ENCODE peak calls at places on chromosomes 6 and 20, in ten cellular contexts. One of them, this sample, is unnamed.

GRCh38 chr6:76684881-76685280 is 612.4 kb upstream of the IMPG1 start:
- DNase-seq in RWPE1: no peak
- DNase-seq in occipital lobe: no peak
- DNase-seq in HL-60: no peak
- DNase-seq in AG09319: no peak
- DNase-seq in heart right ventricle: no peak
- DNase-seq in stimulated activated CD8-positive, alpha-beta memory T cell treated with anti-CD3 and anti-CD28 coated beads, Interleukin-2, amount 100 ng/mL, for 1 hour: no peak
- DNase-seq in H54: no peak
- DNase-seq in NCI-H1092: no peak
- DNase-seq in 8988T: no peak
- DNase-seq in this sample: no peak

GRCh38 chr6:167092672-167093339 is 30.1 kb upstream of the CCR6 start:
- DNase-seq in stimulated activated CD8-positive, alpha-beta memory T cell treated with anti-CD3 and anti-CD28 coated beads, Interleukin-2, amount 100 ng/mL, for 1 hour: no peak
- DNase-seq in AG09319: no peak
- DNase-seq in NCI-H1092: no peak
- DNase-seq in heart right ventricle: no peak
- DNase-seq in 8988T: no peak
- DNase-seq in RWPE1: no peak
- DNase-seq in occipital lobe: no peak
- DNase-seq in HL-60: peak; percentile 35
- DNase-seq in H54: no peak
- DNase-seq in this sample: no peak

GRCh38 chr20:36467076-36467999 is 74.0 kb upstream of the MYL9 start:
- DNase-seq in HL-60: no peak
- DNase-seq in occipital lobe: peak; percentile 44
- DNase-seq in stimulated activated CD8-positive, alpha-beta memory T cell treated with anti-CD3 and anti-CD28 coated beads, Interleukin-2, amount 100 ng/mL, for 1 hour: no peak
- DNase-seq in RWPE1: peak; percentile 81
- DNase-seq in NCI-H1092: peak; percentile 65
- DNase-seq in AG09319: no peak
- DNase-seq in H54: peak; percentile 70
- DNase-seq in heart right ventricle: peak; percentile 51
- DNase-seq in 8988T: no peak
- DNase-seq in this sample: no peak

GRCh38 chr6:157270308-157270707 is 53.0 kb downstream of the TMEM242 start:
- DNase-seq in stimulated activated CD8-positive, alpha-beta memory T cell treated with anti-CD3 and anti-CD28 coated beads, Interleukin-2, amount 100 ng/mL, for 1 hour: no peak
- DNase-seq in AG09319: no peak
- DNase-seq in NCI-H1092: no peak
- DNase-seq in heart right ventricle: no peak
- DNase-seq in H54: no peak
- DNase-seq in occipital lobe: no peak
- DNase-seq in RWPE1: no peak
- DNase-seq in HL-60: no peak
- DNase-seq in 8988T: no peak
- DNase-seq in this sample: no peak

GRCh38 chr20:53578492-53579222 is 15.0 kb downstream of the ZNF217 start:
- DNase-seq in AG09319: peak; percentile 82
- DNase-seq in NCI-H1092: peak; percentile 63
- DNase-seq in RWPE1: peak; percentile 94
- DNase-seq in heart right ventricle: peak; percentile 85
- DNase-seq in H54: peak; percentile 36
- DNase-seq in occipital lobe: peak; percentile 9
- DNase-seq in HL-60: peak; percentile 85
- DNase-seq in stimulated activated CD8-positive, alpha-beta memory T cell treated with anti-CD3 and anti-CD28 coated beads, Interleukin-2, amount 100 ng/mL, for 1 hour: no peak
- DNase-seq in 8988T: peak; percentile 56
- DNase-seq in this sample: peak; percentile 96

GRCh38 chr20:1566701-1567100 is 9.2 kb upstream of the SIRPD start:
- DNase-seq in AG09319: no peak
- DNase-seq in HL-60: no peak
- DNase-seq in H54: no peak
- DNase-seq in stimulated activated CD8-positive, alpha-beta memory T cell treated with anti-CD3 and anti-CD28 coated beads, Interleukin-2, amount 100 ng/mL, for 1 hour: no peak
- DNase-seq in occipital lobe: no peak
- DNase-seq in NCI-H1092: no peak
- DNase-seq in heart right ventricle: no peak
- DNase-seq in 8988T: no peak
- DNase-seq in RWPE1: peak; percentile 39
- DNase-seq in this sample: peak; percentile 43

GRCh38 chr6:38599966-38600550 is 39.7 kb downstream of the BTBD9 start:
- DNase-seq in occipital lobe: no peak
- DNase-seq in NCI-H1092: no peak
- DNase-seq in 8988T: no peak
- DNase-seq in RWPE1: no peak
- DNase-seq in H54: no peak
- DNase-seq in stimulated activated CD8-positive, alpha-beta memory T cell treated with anti-CD3 and anti-CD28 coated beads, Interleukin-2, amount 100 ng/mL, for 1 hour: no peak
- DNase-seq in heart right ventricle: peak; percentile 11
- DNase-seq in AG09319: no peak
- DNase-seq in HL-60: no peak
- DNase-seq in this sample: no peak

GRCh38 chr6:122530440-122531046 is 58.9 kb upstream of the SERINC1 start:
- DNase-seq in occipital lobe: no peak
- DNase-seq in heart right ventricle: peak; percentile 57
- DNase-seq in H54: peak; percentile 1
- DNase-seq in NCI-H1092: peak; percentile 25
- DNase-seq in 8988T: no peak
- DNase-seq in RWPE1: peak; percentile 42
- DNase-seq in AG09319: peak; percentile 32
- DNase-seq in HL-60: peak; percentile 45
- DNase-seq in stimulated activated CD8-positive, alpha-beta memory T cell treated with anti-CD3 and anti-CD28 coated beads, Interleukin-2, amount 100 ng/mL, for 1 hour: peak; percentile 15
- DNase-seq in this sample: peak; percentile 53

GRCh38 chr6:1052262-1052661 is 259.6 kb upstream of the FOXQ1 start:
- DNase-seq in heart right ventricle: no peak
- DNase-seq in AG09319: no peak
- DNase-seq in stimulated activated CD8-positive, alpha-beta memory T cell treated with anti-CD3 and anti-CD28 coated beads, Interleukin-2, amount 100 ng/mL, for 1 hour: no peak
- DNase-seq in RWPE1: no peak
- DNase-seq in 8988T: no peak
- DNase-seq in occipital lobe: no peak
- DNase-seq in HL-60: no peak
- DNase-seq in H54: no peak
- DNase-seq in NCI-H1092: no peak
- DNase-seq in this sample: no peak

GRCh38 chr20:1206749-1207148 is 3.5 kb downstream of the C20orf202 start:
- DNase-seq in HL-60: no peak
- DNase-seq in RWPE1: no peak
- DNase-seq in stimulated activated CD8-positive, alpha-beta memory T cell treated with anti-CD3 and anti-CD28 coated beads, Interleukin-2, amount 100 ng/mL, for 1 hour: no peak
- DNase-seq in H54: no peak
- DNase-seq in AG09319: no peak
- DNase-seq in heart right ventricle: no peak
- DNase-seq in NCI-H1092: no peak
- DNase-seq in occipital lobe: no peak
- DNase-seq in 8988T: no peak
- DNase-seq in this sample: no peak

GRCh38 chr6:3410385-3411360 is 46.2 kb downstream of the SLC22A23 start:
- DNase-seq in stimulated activated CD8-positive, alpha-beta memory T cell treated with anti-CD3 and anti-CD28 coated beads, Interleukin-2, amount 100 ng/mL, for 1 hour: peak; percentile 45
- DNase-seq in H54: peak; percentile 38
- DNase-seq in NCI-H1092: peak; percentile 27
- DNase-seq in occipital lobe: peak; percentile 30
- DNase-seq in AG09319: no peak
- DNase-seq in RWPE1: no peak
- DNase-seq in 8988T: peak; percentile 41
- DNase-seq in heart right ventricle: peak; percentile 70
- DNase-seq in HL-60: peak; percentile 53
- DNase-seq in this sample: peak; percentile 75

GRCh38 chr6:67630146-67630545 is 1004.9 kb upstream of the ADGRB3 start:
- DNase-seq in 8988T: no peak
- DNase-seq in heart right ventricle: no peak
- DNase-seq in NCI-H1092: no peak
- DNase-seq in RWPE1: peak; percentile 15
- DNase-seq in HL-60: peak; percentile 3
- DNase-seq in stimulated activated CD8-positive, alpha-beta memory T cell treated with anti-CD3 and anti-CD28 coated beads, Interleukin-2, amount 100 ng/mL, for 1 hour: no peak
- DNase-seq in occipital lobe: no peak
- DNase-seq in AG09319: no peak
- DNase-seq in H54: no peak
- DNase-seq in this sample: peak; percentile 35

GRCh38 chr6:9540534-9541126 is 874.2 kb downstream of the TFAP2A start:
- DNase-seq in stimulated activated CD8-positive, alpha-beta memory T cell treated with anti-CD3 and anti-CD28 coated beads, Interleukin-2, amount 100 ng/mL, for 1 hour: no peak
- DNase-seq in HL-60: peak; percentile 22
- DNase-seq in occipital lobe: no peak
- DNase-seq in NCI-H1092: no peak
- DNase-seq in AG09319: peak; percentile 19
- DNase-seq in H54: no peak
- DNase-seq in RWPE1: peak; percentile 54
- DNase-seq in heart right ventricle: no peak
- DNase-seq in 8988T: no peak
- DNase-seq in this sample: peak; percentile 48

GRCh38 chr6:54784021-54784420 is 62.5 kb upstream of the FAM83B start:
- DNase-seq in occipital lobe: no peak
- DNase-seq in NCI-H1092: no peak
- DNase-seq in RWPE1: no peak
- DNase-seq in HL-60: no peak
- DNase-seq in AG09319: no peak
- DNase-seq in stimulated activated CD8-positive, alpha-beta memory T cell treated with anti-CD3 and anti-CD28 coated beads, Interleukin-2, amount 100 ng/mL, for 1 hour: no peak
- DNase-seq in heart right ventricle: no peak
- DNase-seq in H54: no peak
- DNase-seq in 8988T: no peak
- DNase-seq in this sample: no peak

GRCh38 chr6:9103876-9104521 is 668.7 kb upstream of the SLC35B3 start:
- DNase-seq in 8988T: no peak
- DNase-seq in RWPE1: no peak
- DNase-seq in stimulated activated CD8-positive, alpha-beta memory T cell treated with anti-CD3 and anti-CD28 coated beads, Interleukin-2, amount 100 ng/mL, for 1 hour: no peak
- DNase-seq in occipital lobe: no peak
- DNase-seq in NCI-H1092: no peak
- DNase-seq in AG09319: no peak
- DNase-seq in heart right ventricle: no peak
- DNase-seq in HL-60: no peak
- DNase-seq in H54: no peak
- DNase-seq in this sample: no peak

GRCh38 chr20:24376523-24377085 is 92.8 kb upstream of the SYNDIG1 start:
- DNase-seq in occipital lobe: no peak
- DNase-seq in stimulated activated CD8-positive, alpha-beta memory T cell treated with anti-CD3 and anti-CD28 coated beads, Interleukin-2, amount 100 ng/mL, for 1 hour: no peak
- DNase-seq in 8988T: no peak
- DNase-seq in NCI-H1092: no peak
- DNase-seq in HL-60: peak; percentile 13
- DNase-seq in AG09319: no peak
- DNase-seq in H54: no peak
- DNase-seq in heart right ventricle: no peak
- DNase-seq in RWPE1: no peak
- DNase-seq in this sample: no peak

GRCh38 chr6:4446982-4447381 is 311.6 kb upstream of the ECI2 start:
- DNase-seq in HL-60: no peak
- DNase-seq in AG09319: no peak
- DNase-seq in occipital lobe: no peak
- DNase-seq in H54: no peak
- DNase-seq in stimulated activated CD8-positive, alpha-beta memory T cell treated with anti-CD3 and anti-CD28 coated beads, Interleukin-2, amount 100 ng/mL, for 1 hour: no peak
- DNase-seq in RWPE1: no peak
- DNase-seq in 8988T: no peak
- DNase-seq in heart right ventricle: no peak
- DNase-seq in NCI-H1092: no peak
- DNase-seq in this sample: no peak

GRCh38 chr20:44111712-44112335 is 75.2 kb downstream of the JPH2 start:
- DNase-seq in RWPE1: peak; percentile 46
- DNase-seq in AG09319: no peak
- DNase-seq in NCI-H1092: no peak
- DNase-seq in HL-60: no peak
- DNase-seq in 8988T: no peak
- DNase-seq in occipital lobe: no peak
- DNase-seq in H54: no peak
- DNase-seq in heart right ventricle: no peak
- DNase-seq in stimulated activated CD8-positive, alpha-beta memory T cell treated with anti-CD3 and anti-CD28 coated beads, Interleukin-2, amount 100 ng/mL, for 1 hour: no peak
- DNase-seq in this sample: no peak

GRCh38 chr20:16576219-16576618 is 3.0 kb upstream of the KIF16B start:
- DNase-seq in 8988T: no peak
- DNase-seq in H54: no peak
- DNase-seq in HL-60: no peak
- DNase-seq in AG09319: no peak
- DNase-seq in RWPE1: no peak
- DNase-seq in heart right ventricle: no peak
- DNase-seq in occipital lobe: no peak
- DNase-seq in NCI-H1092: no peak
- DNase-seq in stimulated activated CD8-positive, alpha-beta memory T cell treated with anti-CD3 and anti-CD28 coated beads, Interleukin-2, amount 100 ng/mL, for 1 hour: no peak
- DNase-seq in this sample: no peak

GRCh38 chr6:148716811-148717210 is 30.0 kb upstream of the UST start:
- DNase-seq in AG09319: no peak
- DNase-seq in stimulated activated CD8-positive, alpha-beta memory T cell treated with anti-CD3 and anti-CD28 coated beads, Interleukin-2, amount 100 ng/mL, for 1 hour: no peak
- DNase-seq in heart right ventricle: no peak
- DNase-seq in HL-60: no peak
- DNase-seq in NCI-H1092: no peak
- DNase-seq in 8988T: no peak
- DNase-seq in RWPE1: no peak
- DNase-seq in occipital lobe: no peak
- DNase-seq in H54: no peak
- DNase-seq in this sample: no peak

GRCh38 chr6:125981566-125982185 is 4.7 kb upstream of the TRMT11 start:
- DNase-seq in HL-60: no peak
- DNase-seq in NCI-H1092: no peak
- DNase-seq in stimulated activated CD8-positive, alpha-beta memory T cell treated with anti-CD3 and anti-CD28 coated beads, Interleukin-2, amount 100 ng/mL, for 1 hour: no peak
- DNase-seq in RWPE1: no peak
- DNase-seq in 8988T: no peak
- DNase-seq in AG09319: no peak
- DNase-seq in heart right ventricle: no peak
- DNase-seq in occipital lobe: no peak
- DNase-seq in H54: no peak
- DNase-seq in this sample: no peak

GRCh38 chr20:31497838-31498540 is 16.3 kb upstream of the HM13 start:
- DNase-seq in occipital lobe: no peak
- DNase-seq in stimulated activated CD8-positive, alpha-beta memory T cell treated with anti-CD3 and anti-CD28 coated beads, Interleukin-2, amount 100 ng/mL, for 1 hour: no peak
- DNase-seq in NCI-H1092: no peak
- DNase-seq in heart right ventricle: peak; percentile 69
- DNase-seq in AG09319: no peak
- DNase-seq in 8988T: no peak
- DNase-seq in H54: no peak
- DNase-seq in HL-60: no peak
- DNase-seq in RWPE1: no peak
- DNase-seq in this sample: no peak

GRCh38 chr6:122043421-122043820 is 356.0 kb upstream of the HSF2 start:
- DNase-seq in heart right ventricle: no peak
- DNase-seq in RWPE1: no peak
- DNase-seq in H54: no peak
- DNase-seq in stimulated activated CD8-positive, alpha-beta memory T cell treated with anti-CD3 and anti-CD28 coated beads, Interleukin-2, amount 100 ng/mL, for 1 hour: no peak
- DNase-seq in occipital lobe: no peak
- DNase-seq in AG09319: no peak
- DNase-seq in NCI-H1092: no peak
- DNase-seq in 8988T: no peak
- DNase-seq in HL-60: no peak
- DNase-seq in this sample: no peak

GRCh38 chr6:125865015-125865414 is 74.3 kb downstream of the NCOA7 start:
- DNase-seq in occipital lobe: no peak
- DNase-seq in AG09319: no peak
- DNase-seq in RWPE1: no peak
- DNase-seq in NCI-H1092: no peak
- DNase-seq in heart right ventricle: no peak
- DNase-seq in 8988T: no peak
- DNase-seq in HL-60: no peak
- DNase-seq in stimulated activated CD8-positive, alpha-beta memory T cell treated with anti-CD3 and anti-CD28 coated beads, Interleukin-2, amount 100 ng/mL, for 1 hour: no peak
- DNase-seq in H54: no peak
- DNase-seq in this sample: no peak

GRCh38 chr6:7542878-7543394 is 1.5 kb downstream of the DSP start:
- DNase-seq in RWPE1: peak; percentile 77
- DNase-seq in stimulated activated CD8-positive, alpha-beta memory T cell treated with anti-CD3 and anti-CD28 coated beads, Interleukin-2, amount 100 ng/mL, for 1 hour: no peak
- DNase-seq in AG09319: no peak
- DNase-seq in occipital lobe: no peak
- DNase-seq in heart right ventricle: peak; percentile 66
- DNase-seq in 8988T: peak; percentile 68
- DNase-seq in NCI-H1092: no peak
- DNase-seq in H54: no peak
- DNase-seq in HL-60: peak; percentile 23
- DNase-seq in this sample: peak; percentile 53

GRCh38 chr6:45494734-45495133 is 117.0 kb upstream of the SUPT3H start:
- DNase-seq in H54: no peak
- DNase-seq in AG09319: no peak
- DNase-seq in 8988T: no peak
- DNase-seq in NCI-H1092: no peak
- DNase-seq in occipital lobe: no peak
- DNase-seq in stimulated activated CD8-positive, alpha-beta memory T cell treated with anti-CD3 and anti-CD28 coated beads, Interleukin-2, amount 100 ng/mL, for 1 hour: no peak
- DNase-seq in heart right ventricle: no peak
- DNase-seq in HL-60: peak; percentile 63
- DNase-seq in RWPE1: no peak
- DNase-seq in this sample: no peak

GRCh38 chr6:113317870-113318269 is 539.3 kb upstream of the MARCKS start:
- DNase-seq in occipital lobe: no peak
- DNase-seq in HL-60: no peak
- DNase-seq in NCI-H1092: no peak
- DNase-seq in 8988T: no peak
- DNase-seq in H54: no peak
- DNase-seq in stimulated activated CD8-positive, alpha-beta memory T cell treated with anti-CD3 and anti-CD28 coated beads, Interleukin-2, amount 100 ng/mL, for 1 hour: no peak
- DNase-seq in AG09319: no peak
- DNase-seq in heart right ventricle: no peak
- DNase-seq in RWPE1: no peak
- DNase-seq in this sample: no peak

GRCh38 chr6:112332274-112332673 is 14.9 kb upstream of the RFPL4B start:
- DNase-seq in RWPE1: no peak
- DNase-seq in stimulated activated CD8-positive, alpha-beta memory T cell treated with anti-CD3 and anti-CD28 coated beads, Interleukin-2, amount 100 ng/mL, for 1 hour: no peak
- DNase-seq in H54: no peak
- DNase-seq in 8988T: no peak
- DNase-seq in AG09319: peak; percentile 76
- DNase-seq in heart right ventricle: no peak
- DNase-seq in occipital lobe: no peak
- DNase-seq in HL-60: no peak
- DNase-seq in NCI-H1092: no peak
- DNase-seq in this sample: no peak

This sample was measured in HTR-8/SVneo.